ENCODE peak calls at places on chromosome 5, in five cellular contexts. T is sciatic nerve; L is ELR; X is HuH-7; G is CD8-positive, alpha-beta memory T cell. P is an unnamed sample.

GRCh38 chr5:179668404-179668803 is 12.4 kb downstream of the CBY3 start:
- DNase-seq in X (peak; percentile 66), L (peak; percentile 65), T (no peak), G (peak; percentile 46), P (peak; percentile 31)

GRCh38 chr5:33556330-33557328 is 115.9 kb downstream of the TARS1 start:
- DNase-seq in G (no peak), T (no peak), L (no peak), X (no peak), P (no peak)

GRCh38 chr5:35856186-35857003 is at the start of gene IL7R:
- DNase-seq in L (peak; percentile 74), T (no peak), G (no peak), X (no peak), P (no peak)

GRCh38 chr5:97231025-97231636 is 48.1 kb upstream of the RIOK2 start:
- DNase-seq in L (peak; percentile 85), G (no peak), T (no peak), X (peak; percentile 30), P (peak; percentile 34)

GRCh38 chr5:137492321-137492720 is 6.8 kb downstream of the SPOCK1 start:
- DNase-seq in T (no peak), X (no peak), L (peak; percentile 36), G (no peak), P (no peak)

GRCh38 chr5:170475269-170476000 is 28.4 kb upstream of the KCNIP1 start:
- DNase-seq in X (no peak), L (no peak), T (no peak), G (no peak), P (no peak)

GRCh38 chr5:1325191-1325741 is 19.6 kb downstream of the CLPTM1L start:
- DNase-seq in T (no peak), L (no peak), X (no peak), G (no peak), P (no peak)

GRCh38 chr5:38540348-38540747 is 16.1 kb downstream of the LIFR start:
- DNase-seq in T (no peak), L (no peak), X (no peak), G (no peak), P (no peak)

GRCh38 chr5:150350524-150351344 is 6.8 kb upstream of the TCOF1 start:
- DNase-seq in G (peak; percentile 20), T (peak; percentile 81), L (peak; percentile 84), X (peak; percentile 83), P (peak; percentile 66)

GRCh38 chr5:159905496-159905895 is 10.8 kb upstream of the ADRA1B start:
- DNase-seq in L (peak; percentile 98), G (no peak), T (no peak), X (no peak), P (no peak)

GRCh38 chr5:35835796-35836742 is 20.6 kb upstream of the IL7R start:
- DNase-seq in X (no peak), G (no peak), T (no peak), L (no peak), P (no peak)

GRCh38 chr5:55429707-55430253 is 105.0 kb downstream of the PLPP1 start:
- DNase-seq in G (no peak), L (no peak), X (peak; percentile 8), T (no peak), P (no peak)

GRCh38 chr5:38228914-38229313 is 29.4 kb upstream of the EGFLAM start:
- DNase-seq in T (no peak), G (no peak), X (no peak), L (no peak), P (no peak)

GRCh38 chr5:110251366-110251765 is 475.1 kb downstream of the TMEM232 start:
- DNase-seq in X (no peak), T (no peak), G (no peak), L (no peak), P (no peak)

GRCh38 chr5:40436535-40437237 is 243.0 kb upstream of the PTGER4 start:
- DNase-seq in G (peak; percentile 29), L (no peak), X (no peak), T (no peak), P (no peak)

GRCh38 chr5:66757219-66757833 is 161.1 kb downstream of the MAST4 start:
- DNase-seq in L (peak; percentile 63), G (no peak), X (peak; percentile 32), T (peak; percentile 70), P (peak; percentile 70)

GRCh38 chr5:178336889-178337785 is 104.5 kb upstream of the PHYKPL start:
- DNase-seq in L (no peak), X (no peak), T (peak; percentile 57), G (no peak), P (no peak)